ENCODE peak calls at places on chromosome 19, in eight cellular contexts. T is stomach, R is prostate gland, X is tibial nerve, K is ovary, S is neuronal stem cell, G is fibroblast of lung, L is IMR-90. E is an unnamed sample.

GRCh38 chr19:35347171-35347929 is at the start of gene FFAR1:
- DNase-seq in S (no peak), K (no peak), R (no peak), T (peak; percentile 15), L (no peak), X (no peak), G (no peak), E (no peak)

GRCh38 chr19:33134571-33135041 is 2.7 kb downstream of the WDR88 start:
- DNase-seq in G (no peak), X (no peak), K (no peak), S (no peak), T (no peak), L (no peak), R (no peak), E (peak; percentile 13)

GRCh38 chr19:33292595-33293254 is 9.6 kb downstream of the CEBPA start:
- DNase-seq in T (no peak), R (peak; percentile 19), G (no peak), S (no peak), X (no peak), L (no peak), K (no peak), E (no peak)

GRCh38 chr19:47099576-47100050 is 14.0 kb downstream of the ZC3H4 start:
- DNase-seq in T (no peak), L (no peak), S (no peak), X (no peak), K (no peak), G (no peak), R (no peak), E (no peak)

GRCh38 chr19:50365434-50366306 is at the start of gene NAPSA:
- DNase-seq in S (no peak), L (no peak), R (no peak), K (no peak), X (no peak), T (no peak), G (no peak), E (no peak)

GRCh38 chr19:46321653-46322052 is 24.8 kb downstream of the HIF3A start:
- DNase-seq in S (no peak), R (no peak), K (no peak), G (no peak), L (no peak), X (no peak), T (no peak), E (no peak)

GRCh38 chr19:35290381-35291135 is 1.4 kb upstream of the MAG start:
- DNase-seq in G (no peak), R (no peak), T (no peak), X (no peak), S (no peak), L (no peak), K (no peak), E (no peak)

GRCh38 chr19:11195681-11196080 is 1.7 kb downstream of the KANK2 start:
- DNase-seq in R (no peak), S (no peak), K (no peak), T (no peak), L (no peak), X (no peak), G (no peak), E (no peak)

GRCh38 chr19:3880471-3881271 is at the start of gene ATCAY:
- DNase-seq in X (no peak), R (no peak), G (no peak), S (peak; percentile 76), K (no peak), L (no peak), T (no peak), E (no peak)

GRCh38 chr19:3882041-3882384 is 1.5 kb downstream of the ATCAY start:
- DNase-seq in T (no peak), L (no peak), K (no peak), G (no peak), R (no peak), X (no peak), S (no peak), E (no peak)

GRCh38 chr19:3881272-3882040 is 971 bp downstream of the ATCAY start:
- DNase-seq in L (no peak), X (no peak), R (no peak), G (no peak), T (no peak), K (no peak), S (no peak), E (no peak)

GRCh38 chr19:3879656-3880055 is 829 bp upstream of the ATCAY start:
- DNase-seq in G (no peak), X (no peak), S (no peak), R (no peak), T (no peak), L (no peak), K (no peak), E (no peak)
- H3K4me3 ChIP-seq in G (no peak overlapping the region), X (no peak overlapping the region), S (peak overlapping the region; percentile 59), R (no peak overlapping the region), T (no peak overlapping the region), L (no peak overlapping the region), K (no peak overlapping the region), E (no peak overlapping the region)

GRCh38 chr19:13615890-13616289 is 109.6 kb upstream of the CACNA1A start:
- DNase-seq in K (no peak), X (no peak), S (no peak), R (no peak), T (no peak), L (peak; percentile 61), G (no peak), E (no peak)

GRCh38 chr19:13611596-13611995 is 105.3 kb upstream of the CACNA1A start:
- DNase-seq in R (no peak), K (no peak), L (no peak), T (no peak), G (no peak), X (no peak), S (no peak), E (no peak)

GRCh38 chr19:13610042-13610691 is 103.9 kb upstream of the CACNA1A start:
- DNase-seq in R (no peak), G (no peak), K (no peak), T (peak; percentile 29), S (no peak), X (no peak), L (no peak), E (peak; percentile 9)

GRCh38 chr19:13619203-13619632 is 112.9 kb upstream of the CACNA1A start:
- DNase-seq in S (no peak), G (no peak), X (no peak), L (peak; percentile 81), R (no peak), T (no peak), K (no peak), E (no peak)

DNA sequence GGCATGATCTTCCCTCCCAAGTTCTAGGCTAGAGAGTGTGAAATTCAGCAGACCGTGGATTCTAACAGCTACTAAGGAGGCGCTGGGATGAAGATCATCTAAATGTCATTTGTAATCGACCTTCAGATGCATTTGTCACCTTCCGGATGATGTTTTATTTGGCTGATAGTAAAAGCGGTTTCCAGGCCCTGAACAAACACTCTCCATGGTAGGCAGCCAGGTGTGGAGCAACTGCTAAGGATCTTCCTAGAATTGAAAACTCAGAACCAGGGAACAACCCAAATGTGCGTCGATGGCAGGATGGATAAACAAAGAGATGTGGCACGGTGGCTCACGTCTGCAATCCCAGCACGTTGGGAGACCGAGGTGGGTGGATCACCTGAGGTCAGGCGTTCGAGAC is 107.2 kb upstream of the CACNA1A start:
- DNase-seq in R (no peak), G (no peak), X (no peak), L (no peak), T (no peak), K (no peak), S (no peak), E (no peak)
- H3K27me3 ChIP-seq in R (no peaks in the 10 kb centered on the region), G (peaks cover 2% of the 10 kb centered on the region), X (no peaks in the 10 kb centered on the region), L (peaks cover 3% of the 10 kb centered on the region), T (no peaks in the 10 kb centered on the region), K (no peaks in the 10 kb centered on the region), S (no peaks in the 10 kb centered on the region), E (no peaks in the 10 kb centered on the region)

GRCh38 chr19:5263615-5264014 is 77.0 kb downstream of the PTPRS start:
- DNase-seq in L (no peak), T (no peak), G (no peak), R (no peak), S (no peak), K (no peak), X (no peak), E (no peak)

GRCh38 chr19:5261151-5261890 is 79.3 kb downstream of the PTPRS start:
- DNase-seq in T (no peak), X (no peak), L (no peak), K (no peak), S (no peak), G (no peak), R (peak; percentile 94), E (no peak)

GRCh38 chr19:5264453-5264852 is 76.2 kb downstream of the PTPRS start:
- DNase-seq in X (no peak), L (no peak), R (no peak), K (no peak), T (no peak), S (no peak), G (no peak), E (no peak)

GRCh38 chr19:5260381-5260967 is 80.1 kb downstream of the PTPRS start:
- DNase-seq in G (no peak), K (no peak), S (no peak), L (no peak), R (no peak), X (no peak), T (no peak), E (no peak)

GRCh38 chr19:5262721-5263120 is 77.9 kb downstream of the PTPRS start:
- DNase-seq in G (no peak), T (no peak), L (no peak), S (no peak), X (no peak), K (no peak), R (no peak), E (no peak)
- H3K27ac ChIP-seq in G (no peak overlapping the region), T (no peak overlapping the region), L (no peak overlapping the region), S (no peak overlapping the region), X (no peak overlapping the region), K (no peak overlapping the region), R (peak overlapping the region; percentile 85), E (no peak overlapping the region)

GRCh38 chr19:979318-979741 is 4.8 kb upstream of the WDR18 start:
- DNase-seq in K (no peak), S (no peak), G (no peak), X (no peak), T (no peak), L (no peak), R (no peak), E (no peak)

GRCh38 chr19:977058-977464 is 7.1 kb upstream of the WDR18 start:
- DNase-seq in S (no peak), T (no peak), G (no peak), X (no peak), L (no peak), K (no peak), R (no peak), E (no peak)

GRCh38 chr19:982567-983170 is 1.5 kb upstream of the WDR18 start:
- DNase-seq in R (peak; percentile 47), T (peak; percentile 79), L (peak; percentile 31), G (peak; percentile 42), K (peak; percentile 61), X (no peak), S (peak; percentile 79), E (peak; percentile 63)

GRCh38 chr19:976476-976875 is 7.7 kb upstream of the WDR18 start:
- DNase-seq in X (no peak), T (no peak), R (no peak), S (no peak), K (no peak), G (no peak), L (no peak), E (no peak)

DNA sequence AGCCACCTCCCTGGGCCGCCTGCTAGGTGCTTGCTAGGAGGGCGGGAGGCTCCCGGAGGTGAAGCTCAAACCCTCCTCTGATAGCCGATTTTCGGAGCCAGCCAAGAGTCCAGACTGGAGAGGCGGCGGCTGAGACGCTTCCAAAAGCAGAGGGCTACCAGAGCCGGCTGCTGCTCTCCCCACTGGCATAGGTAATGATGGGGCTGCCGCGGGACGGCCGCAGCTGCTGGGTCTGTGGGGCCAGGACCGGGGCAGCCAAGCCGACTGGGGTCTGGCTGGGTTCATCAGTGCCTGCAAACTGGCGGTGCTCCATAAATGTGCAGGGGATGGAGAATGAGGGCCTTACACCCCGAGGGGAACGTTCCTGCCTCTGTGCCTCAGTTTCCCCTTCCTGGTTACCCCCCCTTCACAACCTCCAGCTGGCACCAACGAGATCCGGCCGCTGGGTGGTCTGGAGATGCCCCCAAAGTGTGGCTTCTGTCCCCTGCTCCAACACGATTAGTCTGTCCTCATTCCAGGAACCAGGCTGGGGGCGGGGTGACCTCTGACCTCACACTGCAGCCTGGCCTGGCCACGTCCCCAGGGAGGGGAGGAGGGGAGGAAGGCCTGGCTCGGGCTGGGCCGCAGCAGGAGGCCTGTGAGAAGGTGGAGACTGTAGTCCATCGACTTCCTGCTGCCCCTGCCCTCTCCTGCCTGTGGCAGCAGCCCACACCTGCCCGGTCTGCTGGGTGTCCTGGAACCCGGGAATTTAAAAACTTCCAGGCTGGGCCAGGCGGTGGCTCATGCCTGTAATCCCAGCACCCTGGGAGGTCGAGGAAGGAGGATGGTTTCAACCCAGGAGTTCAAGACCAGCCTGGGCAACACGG is 3.8 kb upstream of the WDR18 start:
- DNase-seq in S (peak; percentile 85), K (no peak), G (no peak), L (no peak), R (no peak), T (no peak), X (no peak), E (no peak)
- H3K4me3 ChIP-seq in S (no peak overlapping the region), K (no peak overlapping the region), G (no peak overlapping the region), L (no peak overlapping the region), R (no peak overlapping the region), T (no peak overlapping the region), X (no peak overlapping the region), E (no peak overlapping the region)

E was measured in CD4-positive, CD25-positive, alpha-beta regulatory T cell.